ENCODE peak calls at places on chromosomes 16 and 17, in seven cellular contexts. One of them, this sample, is unnamed.

GRCh38 chr17:37391146-37391545 is 15.4 kb downstream of the C17orf78 start:
- DNase-seq in BJ: no peak
- DNase-seq in GM20000: no peak
- DNase-seq in HCT116: no peak
- DNase-seq in neural progenitor cell: no peak
- DNase-seq in endodermal cell: no peak
- DNase-seq in testis: no peak
- DNase-seq in this sample: no peak

GRCh38 chr17:4970273-4970672 is 2.7 kb upstream of the SPAG7 start:
- DNase-seq in testis: no peak
- DNase-seq in GM20000: no peak
- DNase-seq in HCT116: no peak
- DNase-seq in endodermal cell: no peak
- DNase-seq in neural progenitor cell: no peak
- DNase-seq in BJ: no peak
- DNase-seq in this sample: no peak

GRCh38 chr17:74192950-74193781 is 10.3 kb upstream of the RPL38 start:
- DNase-seq in testis: peak
- DNase-seq in neural progenitor cell: no peak
- DNase-seq in HCT116: no peak
- DNase-seq in GM20000: no peak
- DNase-seq in endodermal cell: peak
- DNase-seq in BJ: no peak
- DNase-seq in this sample: no peak

GRCh38 chr16:30184430-30185140 is 1.2 kb downstream of the CORO1A start:
- DNase-seq in HCT116: no peak
- DNase-seq in GM20000: no peak
- DNase-seq in endodermal cell: peak
- DNase-seq in BJ: no peak
- DNase-seq in neural progenitor cell: no peak
- DNase-seq in testis: no peak
- DNase-seq in this sample: peak

GRCh38 chr17:40562841-40563370 is 2.4 kb downstream of the CCR7 start:
- DNase-seq in BJ: no peak
- DNase-seq in endodermal cell: peak
- DNase-seq in testis: no peak
- DNase-seq in GM20000: no peak
- DNase-seq in neural progenitor cell: no peak
- DNase-seq in HCT116: no peak
- DNase-seq in this sample: no peak

GRCh38 chr17:74525781-74526288 is 5.4 kb downstream of the CD300LB start:
- DNase-seq in endodermal cell: peak
- DNase-seq in neural progenitor cell: no peak
- DNase-seq in BJ: no peak
- DNase-seq in GM20000: no peak
- DNase-seq in HCT116: no peak
- DNase-seq in testis: no peak
- DNase-seq in this sample: no peak

GRCh38 chr16:67594956-67595355 is 32.6 kb downstream of the CTCF start:
- DNase-seq in endodermal cell: no peak
- DNase-seq in HCT116: no peak
- DNase-seq in neural progenitor cell: no peak
- DNase-seq in BJ: no peak
- DNase-seq in GM20000: no peak
- DNase-seq in testis: peak
- DNase-seq in this sample: no peak

GRCh38 chr17:59890720-59891119 is 2.0 kb downstream of the TUBD1 start:
- DNase-seq in HCT116: no peak
- DNase-seq in BJ: no peak
- DNase-seq in endodermal cell: no peak
- DNase-seq in neural progenitor cell: no peak
- DNase-seq in GM20000: no peak
- DNase-seq in testis: no peak
- DNase-seq in this sample: no peak

GRCh38 chr17:78337244-78338109 is 22.4 kb downstream of the SOCS3 start:
- DNase-seq in HCT116: no peak
- DNase-seq in endodermal cell: peak
- DNase-seq in BJ: no peak
- DNase-seq in GM20000: peak
- DNase-seq in neural progenitor cell: no peak
- DNase-seq in testis: no peak
- DNase-seq in this sample: peak

GRCh38 chr16:66335704-66336329 is 30.7 kb upstream of the CDH5 start:
- DNase-seq in HCT116: no peak
- DNase-seq in neural progenitor cell: no peak
- DNase-seq in GM20000: no peak
- DNase-seq in endodermal cell: no peak
- DNase-seq in BJ: no peak
- DNase-seq in testis: peak
- DNase-seq in this sample: no peak

GRCh38 chr16:350203-350602 is 2.3 kb downstream of the AXIN1 start:
- DNase-seq in HCT116: no peak
- DNase-seq in BJ: no peak
- DNase-seq in testis: no peak
- DNase-seq in GM20000: no peak
- DNase-seq in endodermal cell: no peak
- DNase-seq in neural progenitor cell: no peak
- DNase-seq in this sample: no peak

GRCh38 chr16:81583893-81584705 is 139.5 kb downstream of the CMIP start:
- DNase-seq in BJ: no peak
- DNase-seq in testis: no peak
- DNase-seq in neural progenitor cell: no peak
- DNase-seq in GM20000: no peak
- DNase-seq in HCT116: peak
- DNase-seq in endodermal cell: no peak
- DNase-seq in this sample: no peak

GRCh38 chr17:9612016-9612415 is 33.3 kb upstream of the USP43 start:
- DNase-seq in BJ: no peak
- DNase-seq in testis: no peak
- DNase-seq in endodermal cell: no peak
- DNase-seq in HCT116: no peak
- DNase-seq in GM20000: no peak
- DNase-seq in neural progenitor cell: no peak
- DNase-seq in this sample: no peak

GRCh38 chr16:65315004-65315398 is 193.1 kb upstream of the CDH11 start:
- DNase-seq in endodermal cell: no peak
- DNase-seq in GM20000: no peak
- DNase-seq in neural progenitor cell: peak
- DNase-seq in HCT116: no peak
- DNase-seq in BJ: no peak
- DNase-seq in testis: peak
- DNase-seq in this sample: no peak

GRCh38 chr17:39152134-39152884 is 872 bp upstream of the PLXDC1 start:
- DNase-seq in endodermal cell: peak
- DNase-seq in testis: no peak
- DNase-seq in GM20000: no peak
- DNase-seq in BJ: no peak
- DNase-seq in HCT116: peak
- DNase-seq in neural progenitor cell: peak
- DNase-seq in this sample: no peak

GRCh38 chr16:27722892-27723450 is 173.0 kb downstream of the KATNIP start:
- DNase-seq in GM20000: no peak
- DNase-seq in testis: no peak
- DNase-seq in neural progenitor cell: no peak
- DNase-seq in BJ: no peak
- DNase-seq in HCT116: no peak
- DNase-seq in endodermal cell: no peak
- DNase-seq in this sample: no peak

GRCh38 chr17:5249615-5250014 is 15.0 kb upstream of the SCIMP start:
- DNase-seq in endodermal cell: peak
- DNase-seq in HCT116: peak
- DNase-seq in testis: peak
- DNase-seq in neural progenitor cell: peak
- DNase-seq in GM20000: peak
- DNase-seq in BJ: peak
- DNase-seq in this sample: peak

GRCh38 chr16:65306313-65306712 is 184.4 kb upstream of the CDH11 start:
- DNase-seq in testis: no peak
- DNase-seq in HCT116: no peak
- DNase-seq in BJ: no peak
- DNase-seq in endodermal cell: no peak
- DNase-seq in GM20000: no peak
- DNase-seq in neural progenitor cell: no peak
- DNase-seq in this sample: no peak

GRCh38 chr16:12186774-12187335 is 210.3 kb downstream of the SNX29 start:
- DNase-seq in GM20000: no peak
- DNase-seq in HCT116: no peak
- DNase-seq in testis: no peak
- DNase-seq in neural progenitor cell: no peak
- DNase-seq in endodermal cell: no peak
- DNase-seq in BJ: no peak
- DNase-seq in this sample: no peak

GRCh38 chr16:10920726-10921427 is 21.4 kb downstream of the DEXI start:
- DNase-seq in HCT116: no peak
- DNase-seq in testis: no peak
- DNase-seq in endodermal cell: no peak
- DNase-seq in neural progenitor cell: no peak
- DNase-seq in BJ: no peak
- DNase-seq in GM20000: no peak
- DNase-seq in this sample: no peak

GRCh38 chr17:43943769-43944418 is 1.6 kb upstream of the PPY start:
- DNase-seq in GM20000: peak
- DNase-seq in neural progenitor cell: peak
- DNase-seq in endodermal cell: peak
- DNase-seq in BJ: no peak
- DNase-seq in HCT116: peak
- DNase-seq in testis: peak
- DNase-seq in this sample: peak

GRCh38 chr17:8235676-8236075 is 12.2 kb downstream of the CTC1 start:
- DNase-seq in endodermal cell: no peak
- DNase-seq in GM20000: no peak
- DNase-seq in testis: no peak
- DNase-seq in neural progenitor cell: no peak
- DNase-seq in BJ: no peak
- DNase-seq in HCT116: no peak
- DNase-seq in this sample: no peak

GRCh38 chr17:58344791-58345157 is 7.2 kb downstream of the SUPT4H1 start:
- DNase-seq in BJ: no peak
- DNase-seq in testis: no peak
- DNase-seq in neural progenitor cell: no peak
- DNase-seq in HCT116: no peak
- DNase-seq in GM20000: no peak
- DNase-seq in endodermal cell: peak
- DNase-seq in this sample: no peak

GRCh38 chr16:2975161-2975795 is 5.0 kb downstream of the PKMYT1 start:
- DNase-seq in GM20000: no peak
- DNase-seq in HCT116: no peak
- DNase-seq in testis: no peak
- DNase-seq in BJ: no peak
- DNase-seq in neural progenitor cell: no peak
- DNase-seq in endodermal cell: no peak
- DNase-seq in this sample: no peak
- TF ChIP-seq CTCF in GM20000: no peak
- TF ChIP-seq CTCF in HCT116: no peak
- TF ChIP-seq CTCF in testis: no peak
- TF ChIP-seq CTCF in BJ: no peak
- TF ChIP-seq CTCF in neural progenitor cell: no peak
- TF ChIP-seq CTCF in endodermal cell: no peak
- TF ChIP-seq CTCF in this sample: no peak

GRCh38 chr17:80337195-80337895 is 76.7 kb downstream of the RNF213 start:
- DNase-seq in HCT116: no peak
- DNase-seq in BJ: no peak
- DNase-seq in endodermal cell: no peak
- DNase-seq in testis: no peak
- DNase-seq in GM20000: no peak
- DNase-seq in neural progenitor cell: no peak
- DNase-seq in this sample: no peak

GRCh38 chr17:80339731-80340456 is 75.1 kb upstream of the ENDOV start:
- DNase-seq in testis: no peak
- DNase-seq in GM20000: no peak
- DNase-seq in BJ: no peak
- DNase-seq in HCT116: no peak
- DNase-seq in neural progenitor cell: no peak
- DNase-seq in endodermal cell: no peak
- DNase-seq in this sample: no peak

GRCh38 chr17:80339118-80339517 is 75.8 kb upstream of the ENDOV start:
- DNase-seq in testis: no peak
- DNase-seq in HCT116: no peak
- DNase-seq in endodermal cell: no peak
- DNase-seq in GM20000: no peak
- DNase-seq in BJ: no peak
- DNase-seq in neural progenitor cell: no peak
- DNase-seq in this sample: no peak
- TF ChIP-seq CTCF in testis: no peak
- TF ChIP-seq CTCF in HCT116: no peak
- TF ChIP-seq CTCF in endodermal cell: peak
- TF ChIP-seq CTCF in GM20000: no peak
- TF ChIP-seq CTCF in BJ: no peak
- TF ChIP-seq CTCF in neural progenitor cell: no peak
- TF ChIP-seq CTCF in this sample: no peak

DNA sequence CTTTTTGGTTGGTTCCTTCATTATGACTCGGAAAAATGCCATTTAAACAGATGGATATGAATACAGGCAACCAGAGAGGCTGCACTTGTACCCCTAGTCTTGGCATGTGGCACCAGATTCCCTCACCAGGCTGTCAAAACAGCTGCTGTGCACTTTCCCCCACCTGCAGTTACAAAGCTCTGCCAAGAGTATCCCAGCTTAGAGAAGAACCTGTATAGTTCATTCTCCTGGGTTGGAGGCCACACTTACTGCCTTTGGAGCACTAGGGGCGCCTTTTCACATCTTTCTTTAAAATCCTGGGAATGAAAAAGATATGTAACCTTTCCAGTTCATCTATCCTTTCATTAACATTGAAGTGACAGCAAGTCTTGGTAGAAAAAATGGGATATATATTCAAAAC is 190.4 kb downstream of the KIF2B start:
- DNase-seq in GM20000: no peak
- DNase-seq in HCT116: no peak
- DNase-seq in BJ: no peak
- DNase-seq in testis: no peak
- DNase-seq in neural progenitor cell: no peak
- DNase-seq in endodermal cell: no peak
- DNase-seq in this sample: no peak
- TF ChIP-seq CTCF in GM20000: no peak
- TF ChIP-seq CTCF in HCT116: no peak
- TF ChIP-seq CTCF in BJ: no peak
- TF ChIP-seq CTCF in testis: no peak
- TF ChIP-seq CTCF in neural progenitor cell: peak
- TF ChIP-seq CTCF in endodermal cell: peak
- TF ChIP-seq CTCF in this sample: no peak

GRCh38 chr17:29043539-29044165 is 711 bp downstream of the PIPOX start:
- DNase-seq in neural progenitor cell: no peak
- DNase-seq in BJ: no peak
- DNase-seq in testis: no peak
- DNase-seq in GM20000: no peak
- DNase-seq in HCT116: no peak
- DNase-seq in endodermal cell: no peak
- DNase-seq in this sample: no peak

GRCh38 chr17:29042026-29042678 is 789 bp upstream of the PIPOX start:
- DNase-seq in neural progenitor cell: no peak
- DNase-seq in testis: no peak
- DNase-seq in BJ: no peak
- DNase-seq in endodermal cell: no peak
- DNase-seq in GM20000: no peak
- DNase-seq in HCT116: no peak
- DNase-seq in this sample: no peak

GRCh38 chr17:29045026-29045425 is 2.1 kb downstream of the PIPOX start:
- DNase-seq in BJ: no peak
- DNase-seq in GM20000: no peak
- DNase-seq in HCT116: no peak
- DNase-seq in neural progenitor cell: no peak
- DNase-seq in endodermal cell: no peak
- DNase-seq in testis: no peak
- DNase-seq in this sample: no peak

GRCh38 chr17:29041091-29041490 is 1.9 kb upstream of the PIPOX start:
- DNase-seq in testis: no peak
- DNase-seq in GM20000: no peak
- DNase-seq in BJ: no peak
- DNase-seq in HCT116: no peak
- DNase-seq in endodermal cell: no peak
- DNase-seq in neural progenitor cell: no peak
- DNase-seq in this sample: no peak

GRCh38 chr17:29042679-29043538 is at the start of gene PIPOX:
- DNase-seq in HCT116: no peak
- DNase-seq in endodermal cell: peak
- DNase-seq in GM20000: no peak
- DNase-seq in BJ: no peak
- DNase-seq in neural progenitor cell: peak
- DNase-seq in testis: no peak
- DNase-seq in this sample: peak
- TF ChIP-seq CTCF in HCT116: no peak
- TF ChIP-seq CTCF in endodermal cell: peak
- TF ChIP-seq CTCF in GM20000: no peak
- TF ChIP-seq CTCF in BJ: peak
- TF ChIP-seq CTCF in neural progenitor cell: peak
- TF ChIP-seq CTCF in testis: no peak
- TF ChIP-seq CTCF in this sample: no peak

This sample was measured in GM13976.